ENCODE peak calls at places on chromosomes 4 and X, in four cellular contexts. One of them, this sample, is unnamed.

GRCh38 chr4:28788929-28789490 is 1928.4 kb downstream of the STIM2 start:
- DNase-seq in mucosa of descending colon: no peak
- DNase-seq in epithelial cell of esophagus: no peak
- DNase-seq in mammary epithelial cell: peak
- DNase-seq in this sample: no peak

GRCh38 chr4:142549726-142550463 is 296.2 kb downstream of the INPP4B start:
- DNase-seq in mucosa of descending colon: no peak
- DNase-seq in epithelial cell of esophagus: peak
- DNase-seq in mammary epithelial cell: peak
- DNase-seq in this sample: peak

GRCh38 chrX:9052081-9052480 is 18.2 kb upstream of the FAM9B start:
- DNase-seq in mucosa of descending colon: no peak
- DNase-seq in epithelial cell of esophagus: no peak
- DNase-seq in mammary epithelial cell: no peak
- DNase-seq in this sample: no peak

GRCh38 chr4:20528508-20528907 is 171.8 kb upstream of the PACRGL start:
- DNase-seq in mucosa of descending colon: no peak
- DNase-seq in epithelial cell of esophagus: peak
- DNase-seq in mammary epithelial cell: peak
- DNase-seq in this sample: no peak

GRCh38 chr4:87911252-87911774 is 64.2 kb upstream of the SPP1 start:
- DNase-seq in mucosa of descending colon: no peak
- DNase-seq in epithelial cell of esophagus: no peak
- DNase-seq in mammary epithelial cell: no peak
- DNase-seq in this sample: no peak

GRCh38 chr4:10115271-10115656 is 1.3 kb downstream of the WDR1 start:
- DNase-seq in mucosa of descending colon: no peak
- DNase-seq in epithelial cell of esophagus: peak
- DNase-seq in mammary epithelial cell: peak
- DNase-seq in this sample: peak

GRCh38 chr4:23728393-23728792 is 161.5 kb downstream of the PPARGC1A start:
- DNase-seq in mucosa of descending colon: no peak
- DNase-seq in epithelial cell of esophagus: peak
- DNase-seq in mammary epithelial cell: peak
- DNase-seq in this sample: peak

GRCh38 chrX:10415704-10416001 is 204.7 kb downstream of the MID1 start:
- DNase-seq in mucosa of descending colon: no peak
- DNase-seq in epithelial cell of esophagus: peak
- DNase-seq in mammary epithelial cell: no peak
- DNase-seq in this sample: no peak

GRCh38 chr4:129682586-129682985 is 586.6 kb downstream of the C4orf33 start:
- DNase-seq in mucosa of descending colon: no peak
- DNase-seq in epithelial cell of esophagus: no peak
- DNase-seq in mammary epithelial cell: no peak
- DNase-seq in this sample: no peak

GRCh38 chr4:52659722-52660261 is 691 bp upstream of the USP46 start:
- DNase-seq in mucosa of descending colon: peak
- DNase-seq in epithelial cell of esophagus: no peak
- DNase-seq in mammary epithelial cell: peak
- DNase-seq in this sample: peak

GRCh38 chrX:44088755-44089154 is 115.6 kb upstream of the NDP start:
- DNase-seq in mucosa of descending colon: no peak
- DNase-seq in epithelial cell of esophagus: no peak
- DNase-seq in mammary epithelial cell: no peak
- DNase-seq in this sample: no peak

GRCh38 chrX:72280210-72280882 is 3.3 kb upstream of the RPS4X start:
- DNase-seq in mucosa of descending colon: no peak
- DNase-seq in epithelial cell of esophagus: peak
- DNase-seq in mammary epithelial cell: peak
- DNase-seq in this sample: peak

GRCh38 chrX:20061869-20062254 is 54.8 kb downstream of the MAP7D2 start:
- DNase-seq in mucosa of descending colon: no peak
- DNase-seq in epithelial cell of esophagus: no peak
- DNase-seq in mammary epithelial cell: peak
- DNase-seq in this sample: peak

GRCh38 chrX:72141372-72142004 is 9.8 kb upstream of the RTL5 start:
- DNase-seq in mucosa of descending colon: no peak
- DNase-seq in epithelial cell of esophagus: no peak
- DNase-seq in mammary epithelial cell: no peak
- DNase-seq in this sample: no peak

GRCh38 chrX:106894392-106894909 is 8.7 kb downstream of the RIPPLY1 start:
- DNase-seq in mucosa of descending colon: no peak
- DNase-seq in epithelial cell of esophagus: peak
- DNase-seq in mammary epithelial cell: peak
- DNase-seq in this sample: peak

GRCh38 chr4:47530801-47531200 is 45.7 kb downstream of the ATP10D start:
- DNase-seq in mucosa of descending colon: no peak
- DNase-seq in epithelial cell of esophagus: no peak
- DNase-seq in mammary epithelial cell: no peak
- DNase-seq in this sample: no peak

GRCh38 chrX:41875142-41875541 is 48.2 kb downstream of the CASK start:
- DNase-seq in mucosa of descending colon: no peak
- DNase-seq in epithelial cell of esophagus: no peak
- DNase-seq in mammary epithelial cell: no peak
- DNase-seq in this sample: no peak

GRCh38 chr4:90293320-90293719 is 166.1 kb downstream of the CCSER1 start:
- DNase-seq in mucosa of descending colon: no peak
- DNase-seq in epithelial cell of esophagus: peak
- DNase-seq in mammary epithelial cell: no peak
- DNase-seq in this sample: no peak

GRCh38 chrX:18683027-18683426 is 11.1 kb upstream of the RS1 start:
- DNase-seq in mucosa of descending colon: no peak
- DNase-seq in epithelial cell of esophagus: no peak
- DNase-seq in mammary epithelial cell: no peak
- DNase-seq in this sample: no peak

GRCh38 chr4:142427456-142427855 is 418.6 kb downstream of the INPP4B start:
- DNase-seq in mucosa of descending colon: no peak
- DNase-seq in epithelial cell of esophagus: no peak
- DNase-seq in mammary epithelial cell: no peak
- DNase-seq in this sample: no peak

GRCh38 chr4:159103406-159104131 is 690 bp downstream of the RAPGEF2 start:
- DNase-seq in mucosa of descending colon: peak
- DNase-seq in epithelial cell of esophagus: peak
- DNase-seq in mammary epithelial cell: peak
- DNase-seq in this sample: peak

GRCh38 chr4:65599335-65599734 is 71.0 kb downstream of the EPHA5 start:
- DNase-seq in mucosa of descending colon: no peak
- DNase-seq in epithelial cell of esophagus: peak
- DNase-seq in mammary epithelial cell: peak
- DNase-seq in this sample: peak

GRCh38 chr4:119656342-119656741 is 27.7 kb upstream of the PDE5A start:
- DNase-seq in mucosa of descending colon: no peak
- DNase-seq in epithelial cell of esophagus: no peak
- DNase-seq in mammary epithelial cell: no peak
- DNase-seq in this sample: no peak

DNA sequence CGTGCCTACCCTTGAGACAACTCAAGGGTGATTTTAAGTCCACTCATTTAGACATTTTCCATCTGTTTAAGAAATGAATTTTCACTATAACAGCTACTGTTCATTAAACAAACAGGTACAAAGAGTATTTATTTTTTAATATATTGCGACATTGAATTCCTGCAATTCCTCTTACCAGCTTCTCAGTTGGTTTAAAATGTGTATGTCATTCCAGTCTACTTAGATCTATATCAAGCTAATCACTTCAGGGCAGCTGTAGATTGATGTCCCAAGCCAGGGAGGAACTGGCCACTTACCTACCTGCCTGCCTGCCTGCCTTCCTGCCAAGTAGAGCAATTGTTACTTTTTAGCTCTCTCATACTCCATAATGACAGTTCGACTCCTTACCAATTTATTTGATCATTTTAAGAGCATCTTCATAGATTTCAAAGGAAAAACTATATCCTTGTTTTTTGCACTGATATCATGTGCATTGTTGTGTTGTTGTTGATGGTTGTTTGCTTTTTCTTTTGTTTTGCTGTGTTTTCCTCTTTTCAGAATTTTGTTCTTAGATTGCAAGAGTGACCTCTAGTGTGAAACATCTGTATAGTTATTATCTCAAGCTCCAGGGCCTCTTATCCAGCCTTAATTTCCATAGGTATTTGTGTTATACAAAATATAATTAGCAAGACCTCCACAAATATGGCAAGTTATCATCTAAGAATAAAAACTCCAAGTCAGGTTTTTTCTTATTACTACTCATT is 120.9 kb upstream of the NRK start:
- DNase-seq in mucosa of descending colon: no peak
- DNase-seq in epithelial cell of esophagus: peak
- DNase-seq in mammary epithelial cell: peak
- DNase-seq in this sample: peak
- TF ChIP-seq CTCF in mucosa of descending colon: no peak
- TF ChIP-seq CTCF in epithelial cell of esophagus: peak
- TF ChIP-seq CTCF in mammary epithelial cell: peak
- TF ChIP-seq CTCF in this sample: peak

GRCh38 chr4:41751325-41752061 is 3.0 kb upstream of the PHOX2B start:
- DNase-seq in mucosa of descending colon: no peak
- DNase-seq in epithelial cell of esophagus: no peak
- DNase-seq in mammary epithelial cell: no peak
- DNase-seq in this sample: no peak
- TF ChIP-seq CTCF in mucosa of descending colon: no peak
- TF ChIP-seq CTCF in epithelial cell of esophagus: no peak
- TF ChIP-seq CTCF in mammary epithelial cell: no peak
- TF ChIP-seq CTCF in this sample: no peak

GRCh38 chr4:169362607-169363006 is 91.9 kb upstream of the SH3RF1 start:
- DNase-seq in mucosa of descending colon: no peak
- DNase-seq in epithelial cell of esophagus: no peak
- DNase-seq in mammary epithelial cell: no peak
- DNase-seq in this sample: no peak

GRCh38 chr4:169366821-169367220 is 96.1 kb upstream of the SH3RF1 start:
- DNase-seq in mucosa of descending colon: no peak
- DNase-seq in epithelial cell of esophagus: no peak
- DNase-seq in mammary epithelial cell: no peak
- DNase-seq in this sample: no peak

GRCh38 chr4:169359961-169360360 is 89.2 kb upstream of the SH3RF1 start:
- DNase-seq in mucosa of descending colon: no peak
- DNase-seq in epithelial cell of esophagus: no peak
- DNase-seq in mammary epithelial cell: no peak
- DNase-seq in this sample: no peak

DNA sequence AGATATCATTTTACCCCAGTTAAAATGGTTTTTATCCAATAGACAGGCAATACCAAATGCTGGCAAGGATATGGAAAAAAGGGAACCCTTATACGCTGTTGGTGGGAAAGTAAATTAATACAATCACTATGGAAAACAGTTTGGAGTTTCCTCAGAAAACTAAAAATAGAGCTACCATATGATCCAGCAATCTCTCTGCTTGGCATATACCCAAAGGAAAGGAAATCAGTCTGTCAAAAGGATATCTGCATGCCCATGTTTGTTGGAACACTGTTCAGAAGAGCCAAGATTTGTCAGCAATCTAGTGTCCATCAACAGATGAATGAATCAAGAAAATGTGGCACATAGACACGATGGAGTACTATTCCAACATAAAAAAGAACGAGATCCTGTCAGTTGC is 91.0 kb upstream of the SH3RF1 start:
- DNase-seq in mucosa of descending colon: no peak
- DNase-seq in epithelial cell of esophagus: no peak
- DNase-seq in mammary epithelial cell: no peak
- DNase-seq in this sample: no peak
- TF ChIP-seq CTCF in mucosa of descending colon: no peak
- TF ChIP-seq CTCF in epithelial cell of esophagus: no peak
- TF ChIP-seq CTCF in mammary epithelial cell: no peak
- TF ChIP-seq CTCF in this sample: no peak

GRCh38 chr4:33649015-33649414 is 2595.3 kb downstream of the ARAP2 start:
- DNase-seq in mucosa of descending colon: no peak
- DNase-seq in epithelial cell of esophagus: peak
- DNase-seq in mammary epithelial cell: peak
- DNase-seq in this sample: peak
- TF ChIP-seq CTCF in mucosa of descending colon: no peak
- TF ChIP-seq CTCF in epithelial cell of esophagus: peak
- TF ChIP-seq CTCF in mammary epithelial cell: no peak
- TF ChIP-seq CTCF in this sample: peak

GRCh38 chrX:149909324-149910177 is 19.8 kb upstream of the HSFX4 start:
- DNase-seq in mucosa of descending colon: no peak
- DNase-seq in epithelial cell of esophagus: peak
- DNase-seq in mammary epithelial cell: peak
- DNase-seq in this sample: no peak

GRCh38 chrX:149908727-149909126 is 20.6 kb upstream of the HSFX4 start:
- DNase-seq in mucosa of descending colon: no peak
- DNase-seq in epithelial cell of esophagus: no peak
- DNase-seq in mammary epithelial cell: no peak
- DNase-seq in this sample: no peak

GRCh38 chrX:149908308-149908707 is 21.1 kb upstream of the HSFX4 start:
- DNase-seq in mucosa of descending colon: no peak
- DNase-seq in epithelial cell of esophagus: no peak
- DNase-seq in mammary epithelial cell: no peak
- DNase-seq in this sample: no peak

GRCh38 chrX:149898554-149898953 is 17.6 kb downstream of the MAGEA8 start:
- DNase-seq in mucosa of descending colon: no peak
- DNase-seq in epithelial cell of esophagus: no peak
- DNase-seq in mammary epithelial cell: no peak
- DNase-seq in this sample: no peak

DNA sequence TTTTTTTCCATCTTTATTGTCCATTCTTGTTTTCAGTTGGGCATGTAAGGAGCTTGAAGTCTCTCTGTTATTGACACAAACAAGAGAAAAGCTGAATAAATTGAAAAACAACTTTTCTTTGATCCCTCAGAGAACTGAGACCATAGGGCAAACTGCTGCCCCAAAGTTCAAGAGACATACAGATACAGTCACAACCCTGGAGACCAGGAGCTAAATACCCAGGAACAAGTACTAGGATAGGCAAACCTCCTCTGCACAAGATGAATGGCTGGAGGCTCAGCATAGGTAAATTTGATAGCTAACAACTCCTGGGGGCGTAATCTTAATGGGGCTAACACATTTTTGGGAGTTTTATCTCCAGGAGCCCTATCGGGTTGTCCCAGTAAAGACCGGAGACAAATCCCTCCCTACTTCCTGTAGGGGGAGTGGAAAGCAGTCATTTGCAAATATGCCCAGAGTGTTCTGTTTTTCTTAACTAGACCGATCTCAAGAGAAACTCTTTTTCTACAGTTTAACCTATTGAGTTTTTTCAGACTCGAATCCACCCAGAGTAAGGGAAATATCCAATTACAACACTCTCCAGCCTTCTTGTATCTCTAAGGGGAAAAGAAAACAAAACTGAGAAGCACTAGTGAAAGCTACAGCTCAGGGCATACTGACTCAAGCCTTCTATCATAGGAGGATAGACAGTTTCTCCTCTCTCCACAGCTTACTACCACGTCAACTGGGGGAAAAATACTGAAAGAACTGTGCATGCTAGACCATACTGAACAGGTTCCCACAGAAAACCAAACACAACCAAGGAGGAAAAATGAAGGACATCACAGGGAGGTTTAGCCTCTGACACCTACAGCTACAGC is 23.1 kb downstream of the MAGEA8 start:
- DNase-seq in mucosa of descending colon: no peak
- DNase-seq in epithelial cell of esophagus: peak
- DNase-seq in mammary epithelial cell: no peak
- DNase-seq in this sample: peak
- TF ChIP-seq CTCF in mucosa of descending colon: no peak
- TF ChIP-seq CTCF in epithelial cell of esophagus: peak
- TF ChIP-seq CTCF in mammary epithelial cell: no peak
- TF ChIP-seq CTCF in this sample: no peak

DNA sequence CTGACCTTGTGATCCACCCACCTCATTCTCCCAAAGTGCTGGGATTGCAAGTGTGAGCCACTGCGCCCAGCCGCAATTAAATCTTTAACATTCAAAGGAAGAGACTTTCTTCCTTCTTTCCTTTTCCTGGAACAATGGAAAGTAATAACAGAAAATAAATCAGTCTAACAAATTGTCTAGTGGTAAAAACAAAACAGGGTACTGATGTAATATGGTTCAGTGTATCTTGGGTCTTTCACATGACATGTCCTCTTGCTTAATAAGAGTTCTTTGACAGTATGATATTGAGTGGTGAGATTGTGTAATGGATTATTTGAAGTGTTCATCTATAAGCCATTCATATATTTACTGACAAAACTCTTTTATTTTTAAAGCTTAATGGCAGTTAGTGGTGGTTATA is 256.6 kb downstream of the SPRY1 start:
- DNase-seq in mucosa of descending colon: no peak
- DNase-seq in epithelial cell of esophagus: no peak
- DNase-seq in mammary epithelial cell: no peak
- DNase-seq in this sample: no peak
- TF ChIP-seq CTCF in mucosa of descending colon: no peak
- TF ChIP-seq CTCF in epithelial cell of esophagus: no peak
- TF ChIP-seq CTCF in mammary epithelial cell: no peak
- TF ChIP-seq CTCF in this sample: no peak